ENCODE peak calls at places on chromosomes 11 and 22, in nine cellular contexts. C, N, T, H, D, L, P, Z and K are unnamed samples.

GRCh38 chr11:134574425-134574824 is 162.4 kb upstream of the B3GAT1 start:
- DNase-seq in C (no peak), N (no peak), T (no peak), H (no peak), D (no peak), L (no peak), P (no peak), Z (no peak), K (no peak)

GRCh38 chr11:67355023-67355793 is 1.9 kb upstream of the POLD4 start:
- DNase-seq in C (no peak), N (peak; percentile 82), T (no peak), H (no peak), D (no peak), L (no peak), P (no peak), Z (no peak), K (no peak)

GRCh38 chr22:37951305-37951704 is 2.1 kb downstream of the C22orf23 start:
- DNase-seq in C (peak; percentile 71), N (peak; percentile 59), T (peak; percentile 31), H (no peak), D (no peak), L (no peak), P (no peak), Z (no peak), K (no peak)

GRCh38 chr22:27749597-27750225 is 51.8 kb downstream of the MN1 start:
- DNase-seq in C (peak; percentile 68), N (no peak), T (peak; percentile 71), H (no peak), D (peak; percentile 72), L (no peak), P (no peak), Z (no peak), K (no peak)

GRCh38 chr22:33438273-33438672 is 380.1 kb upstream of the SYN3 start:
- DNase-seq in C (no peak), N (no peak), T (peak; percentile 77), H (no peak), D (peak; percentile 51), L (no peak), P (no peak), Z (no peak), K (peak; percentile 1)

GRCh38 chr11:11706022-11706421 is 84.2 kb upstream of the GALNT18 start:
- DNase-seq in C (peak; percentile 56), N (peak; percentile 48), T (no peak), H (no peak), D (no peak), L (no peak), P (no peak), Z (no peak), K (no peak)

GRCh38 chr11:131969261-131969660 is 598.8 kb downstream of the NTM start:
- DNase-seq in C (no peak), N (no peak), T (no peak), H (no peak), D (no peak), L (no peak), P (no peak), Z (no peak), K (no peak)

GRCh38 chr22:44588348-44588747 is 90.3 kb upstream of the RTL6 start:
- DNase-seq in C (no peak), N (no peak), T (no peak), H (no peak), D (no peak), L (no peak), P (no peak), Z (no peak), K (no peak)

GRCh38 chr11:16171882-16172281 is 184.5 kb downstream of the SOX6 start:
- DNase-seq in C (no peak), N (no peak), T (no peak), H (no peak), D (no peak), L (no peak), P (no peak), Z (no peak), K (no peak)

GRCh38 chr11:118688851-118689502 is 9.5 kb upstream of the TREH start:
- DNase-seq in C (no peak), N (no peak), T (no peak), H (no peak), D (no peak), L (no peak), P (no peak), Z (no peak), K (no peak)

GRCh38 chr22:27879923-27880322 is 39.1 kb downstream of the PITPNB start:
- DNase-seq in C (peak; percentile 78), N (peak; percentile 64), T (peak; percentile 72), H (no peak), D (peak; percentile 61), L (no peak), P (no peak), Z (no peak), K (no peak)

GRCh38 chr11:3095712-3096361 is 38.6 kb upstream of the CARS1 start:
- DNase-seq in C (peak; percentile 63), N (peak; percentile 27), T (peak; percentile 79), H (peak; percentile 67), D (peak; percentile 88), L (peak; percentile 27), P (no peak), Z (peak; percentile 18), K (no peak)

GRCh38 chr22:21707677-21708076 is 27.9 kb downstream of the YPEL1 start:
- DNase-seq in C (peak; percentile 70), N (peak; percentile 84), T (no peak), H (no peak), D (peak; percentile 15), L (no peak), P (no peak), Z (no peak), K (no peak)

DNA sequence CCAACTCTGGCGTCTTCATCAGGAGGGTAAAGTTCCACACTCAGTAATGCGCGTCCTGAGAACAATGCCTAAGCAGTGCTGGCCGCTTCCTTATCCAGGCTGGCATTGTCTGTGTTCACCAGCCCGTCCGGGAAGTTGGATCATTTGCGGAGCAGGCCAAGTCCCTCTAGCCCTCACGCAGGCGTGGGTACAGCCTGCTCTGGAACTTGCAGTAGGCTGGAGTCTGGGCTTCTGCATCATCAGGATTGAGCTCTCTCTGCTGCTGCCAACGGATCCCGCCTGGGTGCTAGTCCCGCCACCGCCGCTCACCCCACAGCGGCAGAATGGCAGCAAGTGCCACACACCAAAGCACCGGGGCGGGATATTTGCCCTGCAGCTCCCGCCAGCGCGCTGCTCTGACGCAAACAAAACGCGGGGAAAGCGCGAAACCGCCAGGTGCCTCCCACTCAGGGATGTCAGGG is 29.0 kb downstream of the GLYATL1 start:
- DNase-seq in C (no peak), N (no peak), T (no peak), H (no peak), D (no peak), L (no peak), P (no peak), Z (no peak), K (no peak)
- H3K4me3 ChIP-seq in C (no peak overlapping the region), N (no peak overlapping the region), T (no peak overlapping the region), H (no peak overlapping the region), D (no peak overlapping the region), L (no peak overlapping the region), P (no peak overlapping the region), Z (no peak overlapping the region), K (no peak overlapping the region)

DNA sequence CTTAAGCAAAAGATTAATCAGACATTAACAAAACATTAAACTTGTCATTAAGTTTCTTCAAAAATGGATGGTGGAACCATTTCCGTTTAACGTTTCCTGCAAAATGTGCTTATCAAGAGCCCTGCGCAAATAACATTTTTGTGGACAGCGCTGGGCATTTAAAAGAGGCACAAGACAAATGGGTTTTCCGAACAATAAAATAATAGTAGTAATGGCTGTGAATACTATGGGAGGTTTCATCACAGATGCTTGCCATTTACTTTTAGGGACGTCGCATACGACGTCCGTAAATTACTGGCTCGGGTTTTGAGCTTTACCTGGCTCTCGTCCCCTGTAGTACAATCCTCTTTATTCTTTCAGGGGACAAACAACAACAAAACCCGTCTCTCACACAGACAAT is 1.0 kb downstream of the NPAT start:
- DNase-seq in C (no peak), N (peak; percentile 1), T (peak; percentile 57), H (no peak), D (peak; percentile 71), L (no peak), P (no peak), Z (no peak), K (peak; percentile 56)
- H3K4me3 ChIP-seq in C (peak overlapping the region; percentile 57), N (peak overlapping the region; percentile 71), T (peak overlapping the region; percentile 87), H (peak overlapping the region; percentile 69), D (peak overlapping the region; percentile 82), L (peak overlapping the region; percentile 74), P (peak overlapping the region; percentile 97), Z (peak overlapping the region; percentile 96), K (peak overlapping the region; percentile 99)

GRCh38 chr11:8914661-8915018 is 3.7 kb downstream of the AKIP1 start:
- DNase-seq in C (no peak), N (no peak), T (no peak), H (no peak), D (no peak), L (no peak), P (no peak), Z (no peak), K (no peak)
- H3K4me3 ChIP-seq in C (no peak overlapping the region), N (no peak overlapping the region), T (no peak overlapping the region), H (no peak overlapping the region), D (no peak overlapping the region), L (peak overlapping the region; percentile 32), P (no peak overlapping the region), Z (no peak overlapping the region), K (peak overlapping the region; percentile 80)

GRCh38 chr11:63869171-63869591 is 30.3 kb downstream of the MARK2 start:
- DNase-seq in C (no peak), N (no peak), T (no peak), H (no peak), D (no peak), L (no peak), P (no peak), Z (no peak), K (no peak)

GRCh38 chr11:63867511-63867910 is 28.6 kb downstream of the MARK2 start:
- DNase-seq in C (no peak), N (no peak), T (no peak), H (no peak), D (no peak), L (no peak), P (no peak), Z (no peak), K (no peak)

GRCh38 chr11:63869686-63870085 is 30.8 kb downstream of the MARK2 start:
- DNase-seq in C (no peak), N (no peak), T (no peak), H (no peak), D (no peak), L (no peak), P (no peak), Z (no peak), K (peak; percentile 8)

GRCh38 chr11:63870351-63871197 is 31.7 kb downstream of the MARK2 start:
- DNase-seq in C (no peak), N (peak; percentile 75), T (peak; percentile 39), H (no peak), D (no peak), L (no peak), P (no peak), Z (no peak), K (no peak)

DNA sequence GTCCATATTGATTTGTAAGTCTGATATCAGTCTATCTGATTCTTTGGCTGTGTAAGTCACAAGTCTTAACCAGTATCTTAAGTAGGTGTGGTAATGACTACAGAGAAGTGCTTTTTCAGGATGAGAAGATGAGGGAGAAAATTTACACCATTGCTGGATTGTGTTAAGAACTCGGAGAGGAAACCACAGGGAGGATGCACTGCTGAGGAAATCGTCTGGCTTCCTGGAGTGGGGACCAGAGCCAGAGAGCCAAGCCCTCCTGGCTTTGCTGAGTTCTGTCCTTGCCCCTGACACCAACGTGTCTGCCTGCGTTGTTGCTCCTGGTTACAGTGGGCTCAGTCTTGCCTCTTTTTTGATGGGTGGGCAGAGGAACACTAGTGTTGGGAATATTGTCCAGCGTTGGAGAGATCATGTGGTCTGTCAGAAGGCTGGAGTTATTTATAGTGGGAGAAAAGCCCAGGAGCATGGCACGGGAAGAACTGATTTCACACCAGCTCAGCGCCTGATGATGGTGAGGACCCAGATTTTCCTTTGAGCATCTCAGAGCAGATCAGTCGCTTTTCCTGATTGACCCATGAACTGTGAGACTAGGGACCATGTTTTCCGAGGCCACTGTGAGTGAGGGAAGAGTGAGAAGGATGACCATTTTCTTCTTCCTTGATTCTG is 29.6 kb downstream of the MARK2 start:
- DNase-seq in C (peak; percentile 55), N (no peak), T (peak; percentile 29), H (no peak), D (no peak), L (no peak), P (no peak), Z (no peak), K (no peak)
- H3K4me3 ChIP-seq in C (no peak overlapping the region), N (no peak overlapping the region), T (no peak overlapping the region), H (no peak overlapping the region), D (no peak overlapping the region), L (no peak overlapping the region), P (no peak overlapping the region), Z (no peak overlapping the region), K (peak overlapping the region; percentile 47)